ENCODE peak calls at places on chromosome 2, in four cellular contexts. One of them, this sample, is unnamed.

GRCh38 chr2:2524340-2524941 is 193.4 kb upstream of the MYT1L start:
- DNase-seq in GM12865: no peak
- DNase-seq in K562: no peak
- DNase-seq in psoas muscle: no peak
- DNase-seq in this sample: no peak

GRCh38 chr2:158967114-158967730 is 1.2 kb upstream of the TANC1 start:
- DNase-seq in K562: no peak
- DNase-seq in psoas muscle: no peak
- DNase-seq in GM12865: no peak
- DNase-seq in this sample: peak

GRCh38 chr2:171723724-171724683 is 36.7 kb downstream of the DYNC1I2 start:
- DNase-seq in GM12865: no peak
- DNase-seq in psoas muscle: no peak
- DNase-seq in K562: peak
- DNase-seq in this sample: no peak

GRCh38 chr2:186569906-186570305 is 19.9 kb upstream of the ITGAV start:
- DNase-seq in K562: no peak
- DNase-seq in psoas muscle: no peak
- DNase-seq in GM12865: no peak
- DNase-seq in this sample: no peak

GRCh38 chr2:74290466-74291216 is 52.6 kb downstream of the SLC4A5 start:
- DNase-seq in psoas muscle: no peak
- DNase-seq in GM12865: peak
- DNase-seq in K562: no peak
- DNase-seq in this sample: no peak

GRCh38 chr2:31940920-31941319 is 69.9 kb downstream of the MEMO1 start:
- DNase-seq in GM12865: no peak
- DNase-seq in psoas muscle: no peak
- DNase-seq in K562: no peak
- DNase-seq in this sample: no peak

GRCh38 chr2:42618116-42618515 is 49.7 kb downstream of the MTA3 start:
- DNase-seq in K562: no peak
- DNase-seq in GM12865: no peak
- DNase-seq in psoas muscle: no peak
- DNase-seq in this sample: peak

GRCh38 chr2:84421791-84422190 is 37.3 kb downstream of the SUCLG1 start:
- DNase-seq in K562: no peak
- DNase-seq in GM12865: no peak
- DNase-seq in psoas muscle: no peak
- DNase-seq in this sample: no peak

GRCh38 chr2:8264981-8265380 is 416.9 kb upstream of the ID2 start:
- DNase-seq in K562: no peak
- DNase-seq in psoas muscle: no peak
- DNase-seq in GM12865: no peak
- DNase-seq in this sample: no peak

GRCh38 chr2:119065146-119065545 is 93.4 kb downstream of the C1QL2 start:
- DNase-seq in K562: no peak
- DNase-seq in GM12865: no peak
- DNase-seq in psoas muscle: no peak
- DNase-seq in this sample: no peak

GRCh38 chr2:81050580-81050979 is 746.0 kb upstream of the LRRTM1 start:
- DNase-seq in GM12865: no peak
- DNase-seq in psoas muscle: no peak
- DNase-seq in K562: no peak
- DNase-seq in this sample: no peak

GRCh38 chr2:221529943-221530652 is 42.0 kb downstream of the EPHA4 start:
- DNase-seq in psoas muscle: no peak
- DNase-seq in GM12865: no peak
- DNase-seq in K562: no peak
- DNase-seq in this sample: peak

GRCh38 chr2:154992826-154993225 is 294.3 kb downstream of the KCNJ3 start:
- DNase-seq in psoas muscle: no peak
- DNase-seq in GM12865: no peak
- DNase-seq in K562: no peak
- DNase-seq in this sample: no peak

GRCh38 chr2:26621469-26622199 is 19.5 kb downstream of the CIB4 start:
- DNase-seq in psoas muscle: no peak
- DNase-seq in GM12865: no peak
- DNase-seq in K562: no peak
- DNase-seq in this sample: no peak

GRCh38 chr2:45043171-45043570 is 33.9 kb upstream of the SIX2 start:
- DNase-seq in K562: no peak
- DNase-seq in GM12865: no peak
- DNase-seq in psoas muscle: no peak
- DNase-seq in this sample: no peak

GRCh38 chr2:17388790-17389189 is 129.4 kb downstream of the RAD51AP2 start:
- DNase-seq in psoas muscle: no peak
- DNase-seq in K562: no peak
- DNase-seq in GM12865: no peak
- DNase-seq in this sample: no peak

GRCh38 chr2:67524236-67524635 is 127.1 kb downstream of the ETAA1 start:
- DNase-seq in K562: no peak
- DNase-seq in psoas muscle: no peak
- DNase-seq in GM12865: no peak
- DNase-seq in this sample: peak

GRCh38 chr2:165560377-165560988 is 91.0 kb downstream of the CSRNP3 start:
- DNase-seq in psoas muscle: no peak
- DNase-seq in GM12865: no peak
- DNase-seq in K562: no peak
- DNase-seq in this sample: no peak

GRCh38 chr2:61750624-61751023 is 103.2 kb downstream of the FAM161A start:
- DNase-seq in K562: no peak
- DNase-seq in GM12865: no peak
- DNase-seq in psoas muscle: no peak
- DNase-seq in this sample: peak

GRCh38 chr2:128536925-128537620 is 218.4 kb upstream of the HS6ST1 start:
- DNase-seq in GM12865: no peak
- DNase-seq in K562: peak
- DNase-seq in psoas muscle: no peak
- DNase-seq in this sample: peak

GRCh38 chr2:239830718-239831271 is 194.3 kb downstream of the NDUFA10 start:
- DNase-seq in K562: no peak
- DNase-seq in GM12865: no peak
- DNase-seq in psoas muscle: no peak
- DNase-seq in this sample: no peak

GRCh38 chr2:151523825-151524224 is 114.1 kb downstream of the RIF1 start:
- DNase-seq in GM12865: no peak
- DNase-seq in K562: no peak
- DNase-seq in psoas muscle: no peak
- DNase-seq in this sample: no peak

GRCh38 chr2:19887508-19887907 is 14.3 kb downstream of the TTC32 start:
- DNase-seq in psoas muscle: no peak
- DNase-seq in K562: no peak
- DNase-seq in GM12865: no peak
- DNase-seq in this sample: no peak

GRCh38 chr2:223306371-223306770 is 254.4 kb downstream of the KCNE4 start:
- DNase-seq in psoas muscle: no peak
- DNase-seq in GM12865: peak
- DNase-seq in K562: no peak
- DNase-seq in this sample: peak

GRCh38 chr2:136134126-136134525 is 16.2 kb upstream of the CXCR4 start:
- DNase-seq in K562: no peak
- DNase-seq in psoas muscle: no peak
- DNase-seq in GM12865: peak
- DNase-seq in this sample: no peak

GRCh38 chr2:186098821-186099220 is 360.2 kb downstream of the FSIP2 start:
- DNase-seq in GM12865: no peak
- DNase-seq in psoas muscle: no peak
- DNase-seq in K562: no peak
- DNase-seq in this sample: no peak

GRCh38 chr2:130263606-130264005 is 65.4 kb upstream of the TUBA3E start:
- DNase-seq in GM12865: no peak
- DNase-seq in psoas muscle: no peak
- DNase-seq in K562: no peak
- DNase-seq in this sample: no peak

GRCh38 chr2:66699481-66700180 is 264.7 kb downstream of the MEIS1 start:
- DNase-seq in GM12865: no peak
- DNase-seq in K562: no peak
- DNase-seq in psoas muscle: no peak
- DNase-seq in this sample: no peak

GRCh38 chr2:28628987-28629386 is 122.6 kb upstream of the PPP1CB start:
- DNase-seq in K562: no peak
- DNase-seq in GM12865: no peak
- DNase-seq in psoas muscle: peak
- DNase-seq in this sample: no peak

GRCh38 chr2:242029422-242030225 is 160.1 kb downstream of the RTP5 start:
- DNase-seq in GM12865: no peak
- DNase-seq in psoas muscle: peak
- DNase-seq in K562: no peak
- DNase-seq in this sample: no peak

GRCh38 chr2:183898641-183899040 is 699.7 kb upstream of the ZNF804A start:
- DNase-seq in K562: no peak
- DNase-seq in GM12865: no peak
- DNase-seq in psoas muscle: no peak
- DNase-seq in this sample: no peak

GRCh38 chr2:61268249-61268648 is 106.3 kb downstream of the C2orf74 start:
- DNase-seq in K562: no peak
- DNase-seq in psoas muscle: no peak
- DNase-seq in GM12865: no peak
- DNase-seq in this sample: no peak

GRCh38 chr2:172261292-172261691 is 158.6 kb upstream of the DLX2 start:
- DNase-seq in psoas muscle: no peak
- DNase-seq in K562: no peak
- DNase-seq in GM12865: no peak
- DNase-seq in this sample: no peak

GRCh38 chr2:66582975-66583842 is 148.3 kb downstream of the MEIS1 start:
- DNase-seq in K562: no peak
- DNase-seq in GM12865: no peak
- DNase-seq in psoas muscle: peak
- DNase-seq in this sample: no peak

GRCh38 chr2:105373344-105373781 is 25.5 kb downstream of the FHL2 start:
- DNase-seq in GM12865: no peak
- DNase-seq in psoas muscle: peak
- DNase-seq in K562: no peak
- DNase-seq in this sample: no peak

GRCh38 chr2:135528006-135528405 is 3.0 kb downstream of the ZRANB3 start:
- DNase-seq in psoas muscle: no peak
- DNase-seq in K562: no peak
- DNase-seq in GM12865: no peak
- DNase-seq in this sample: no peak

GRCh38 chr2:189056200-189057106 is 82.3 kb downstream of the COL3A1 start:
- DNase-seq in GM12865: no peak
- DNase-seq in K562: no peak
- DNase-seq in psoas muscle: no peak
- DNase-seq in this sample: no peak

GRCh38 chr2:30178618-30179404 is 32.0 kb downstream of the YPEL5 start:
- DNase-seq in psoas muscle: peak
- DNase-seq in GM12865: no peak
- DNase-seq in K562: peak
- DNase-seq in this sample: peak

DNA sequence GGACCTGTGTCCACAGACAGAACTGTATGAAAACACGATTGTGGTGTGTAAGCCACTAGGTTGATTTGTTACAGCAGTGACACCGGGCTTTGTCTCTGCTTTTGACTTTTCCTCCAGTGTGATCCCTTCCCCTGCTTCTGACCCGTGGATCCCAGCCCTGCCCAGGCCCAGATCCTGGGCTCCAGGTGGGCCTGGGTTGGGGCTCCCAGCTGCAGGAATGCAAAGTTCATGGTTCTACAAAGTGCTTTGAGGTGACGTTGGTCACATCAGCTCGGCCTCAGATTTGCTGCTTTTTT is 26.8 kb downstream of the HPCAL1 start:
- DNase-seq in GM12865: no peak
- DNase-seq in psoas muscle: no peak
- DNase-seq in K562: no peak
- DNase-seq in this sample: no peak
- H3K4me3 ChIP-seq in GM12865: no peak
- H3K4me3 ChIP-seq in psoas muscle: peak
- H3K4me3 ChIP-seq in K562: no peak
- H3K4me3 ChIP-seq in this sample: no peak

GRCh38 chr2:170711196-170711773 is 3.9 kb upstream of the SP5 start:
- DNase-seq in K562: no peak
- DNase-seq in psoas muscle: no peak
- DNase-seq in GM12865: no peak
- DNase-seq in this sample: no peak
- TF ChIP-seq CTCF in K562: no peak
- TF ChIP-seq CTCF in psoas muscle: no peak
- TF ChIP-seq CTCF in GM12865: no peak
- TF ChIP-seq CTCF in this sample: no peak

GRCh38 chr2:144389151-144389929 is 130.6 kb downstream of the ZEB2 start:
- DNase-seq in psoas muscle: peak
- DNase-seq in GM12865: no peak
- DNase-seq in K562: no peak
- DNase-seq in this sample: no peak
- H3K4me3 ChIP-seq in psoas muscle: no peak
- H3K4me3 ChIP-seq in GM12865: no peak
- H3K4me3 ChIP-seq in K562: no peak
- H3K4me3 ChIP-seq in this sample: no peak

GRCh38 chr2:47907097-47907781 is 941 bp upstream of the FBXO11 start:
- DNase-seq in K562: no peak
- DNase-seq in GM12865: peak
- DNase-seq in psoas muscle: no peak
- DNase-seq in this sample: peak
- TF ChIP-seq CTCF in K562: no peak
- TF ChIP-seq CTCF in GM12865: no peak
- TF ChIP-seq CTCF in psoas muscle: no peak
- TF ChIP-seq CTCF in this sample: no peak

GRCh38 chr2:72738096-72738495 is 87.7 kb downstream of the EXOC6B start:
- DNase-seq in GM12865: no peak
- DNase-seq in psoas muscle: no peak
- DNase-seq in K562: no peak
- DNase-seq in this sample: no peak

GRCh38 chr2:72734432-72734831 is 91.4 kb downstream of the EXOC6B start:
- DNase-seq in K562: no peak
- DNase-seq in GM12865: no peak
- DNase-seq in psoas muscle: no peak
- DNase-seq in this sample: no peak
- H3K4me3 ChIP-seq in K562: no peak
- H3K4me3 ChIP-seq in GM12865: no peak
- H3K4me3 ChIP-seq in psoas muscle: no peak
- H3K4me3 ChIP-seq in this sample: no peak

DNA sequence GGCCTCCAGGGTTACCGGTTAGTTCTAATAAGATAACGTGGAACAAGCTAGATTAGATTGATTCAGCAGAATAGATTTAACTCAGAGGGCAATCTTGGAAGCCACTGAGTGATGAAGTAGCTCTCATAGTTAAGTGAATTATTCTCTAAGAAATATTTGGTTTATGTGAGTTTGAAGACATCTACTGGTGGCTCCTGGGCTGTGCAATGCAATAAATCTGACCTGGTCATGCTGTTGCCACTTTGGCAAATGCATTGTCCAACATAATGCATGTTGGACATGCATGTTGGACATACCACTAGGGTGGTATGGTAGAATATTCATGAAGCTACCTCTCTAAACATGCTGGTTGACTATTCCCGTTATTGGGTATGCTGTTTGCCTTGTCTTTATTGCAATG is 493.7 kb upstream of the VRK2 start:
- DNase-seq in psoas muscle: no peak
- DNase-seq in GM12865: no peak
- DNase-seq in K562: no peak
- DNase-seq in this sample: no peak
- TF ChIP-seq CTCF in psoas muscle: no peak
- TF ChIP-seq CTCF in GM12865: no peak
- TF ChIP-seq CTCF in K562: no peak
- TF ChIP-seq CTCF in this sample: no peak

GRCh38 chr2:109255594-109255993 is 126.6 kb downstream of the SH3RF3 start:
- DNase-seq in K562: no peak
- DNase-seq in GM12865: no peak
- DNase-seq in psoas muscle: no peak
- DNase-seq in this sample: no peak
- H3K4me3 ChIP-seq in K562: no peak
- H3K4me3 ChIP-seq in GM12865: no peak
- H3K4me3 ChIP-seq in psoas muscle: no peak
- H3K4me3 ChIP-seq in this sample: no peak

This sample was measured in fibroblast of villous mesenchyme.